ENCODE peak calls at places on chromosomes 7 and 10, in five cellular contexts. U, O, I, H and J are unnamed samples.

GRCh38 chr10:27368706-27369105 is 128.1 kb upstream of the ACBD5 start:
- DNase-seq in U (no peak), O (no peak), I (no peak), H (no peak), J (no peak)

GRCh38 chr10:26839966-26840627 is 20.7 kb downstream of the ABI1 start:
- DNase-seq in U (peak), O (no peak), I (no peak), H (no peak), J (no peak)

GRCh38 chr10:35035641-35036040 is 54.5 kb downstream of the CUL2 start:
- DNase-seq in U (no peak), O (peak), I (no peak), H (no peak), J (no peak)

GRCh38 chr10:22824984-22825383 is 102.9 kb upstream of the ARMC3 start:
- DNase-seq in U (no peak), O (no peak), I (no peak), H (no peak), J (no peak)

GRCh38 chr7:98394377-98394836 is 6.5 kb downstream of the BAIAP2L1 start:
- DNase-seq in U (no peak), O (peak), I (no peak), H (no peak), J (no peak)

GRCh38 chr10:120508966-120509365 is 51.9 kb downstream of the PLPP4 start:
- DNase-seq in U (no peak), O (no peak), I (no peak), H (no peak), J (no peak)

GRCh38 chr10:124953421-124953820 is 11.5 kb downstream of the ZRANB1 start:
- DNase-seq in U (no peak), O (no peak), I (no peak), H (no peak), J (no peak)

GRCh38 chr10:114492351-114493037 is 88.2 kb upstream of the AFAP1L2 start:
- DNase-seq in U (peak), O (peak), I (no peak), H (no peak), J (no peak)

GRCh38 chr10:74432841-74433594 is 282.0 kb downstream of the ADK start:
- DNase-seq in U (peak), O (peak), I (no peak), H (no peak), J (no peak)

GRCh38 chr10:104028146-104028545 is 57.5 kb downstream of the COL17A1 start:
- DNase-seq in U (peak), O (peak), I (peak), H (no peak), J (no peak)

GRCh38 chr10:124011464-124011863 is 81.9 kb downstream of the CHST15 start:
- DNase-seq in U (no peak), O (no peak), I (no peak), H (peak), J (peak)

GRCh38 chr10:28328346-28328745 is 25.5 kb upstream of the MPP7 start:
- DNase-seq in U (no peak), O (no peak), I (no peak), H (no peak), J (no peak)

GRCh38 chr10:110916554-110917346 is 2.2 kb downstream of the BBIP1 start:
- DNase-seq in U (peak), O (peak), I (no peak), H (no peak), J (no peak)

GRCh38 chr10:60313589-60313952 is 76.1 kb downstream of the ANK3 start:
- DNase-seq in U (no peak), O (no peak), I (no peak), H (no peak), J (no peak)

GRCh38 chr7:134548877-134549276 is at the start of gene AKR1B15:
- DNase-seq in U (no peak), O (no peak), I (peak), H (no peak), J (no peak)

GRCh38 chr7:69739182-69739581 is 140.9 kb downstream of the AUTS2 start:
- DNase-seq in U (peak), O (no peak), I (no peak), H (no peak), J (no peak)